ENCODE peak calls at places on chromosome 18, in four cellular contexts. L, E, Y and V are unnamed samples.

GRCh38 chr18:72544092-72544886 is at the start of gene CBLN2:
- DNase-seq in L (no peak), E (peak), Y (peak), V (peak)

GRCh38 chr18:23191952-23192662 is 56.8 kb downstream of the CABLES1 start:
- DNase-seq in L (no peak), E (no peak), Y (no peak), V (no peak)

GRCh38 chr18:24600076-24600654 is 139.7 kb downstream of the HRH4 start:
- DNase-seq in L (no peak), E (peak), Y (peak), V (peak)

GRCh38 chr18:48813833-48814489 is 136.8 kb downstream of the SMAD7 start:
- DNase-seq in L (no peak), E (no peak), Y (peak), V (no peak)

GRCh38 chr18:59763541-59764136 is 66.4 kb upstream of the CCBE1 start:
- DNase-seq in L (no peak), E (no peak), Y (no peak), V (no peak)

GRCh38 chr18:7272268-7273049 is 41.6 kb downstream of the LRRC30 start:
- DNase-seq in L (no peak), E (peak), Y (peak), V (no peak)

GRCh38 chr18:3466872-3467271 is 16.9 kb downstream of the TGIF1 start:
- DNase-seq in L (no peak), E (no peak), Y (no peak), V (no peak)

GRCh38 chr18:61589724-61590065 is 256.5 kb downstream of the CDH20 start:
- DNase-seq in L (no peak), E (no peak), Y (no peak), V (no peak)

GRCh38 chr18:34592961-34593382 is 117.1 kb upstream of the DTNA start:
- DNase-seq in L (no peak), E (no peak), Y (no peak), V (no peak)

GRCh38 chr18:58186258-58186948 is 142.4 kb downstream of the NEDD4L start:
- DNase-seq in L (no peak), E (no peak), Y (no peak), V (no peak)

GRCh38 chr18:11668441-11669169 is 20.5 kb upstream of the GNAL start:
- DNase-seq in L (no peak), E (no peak), Y (no peak), V (no peak)

GRCh38 chr18:51516478-51517038 is 319.1 kb upstream of the MEX3C start:
- DNase-seq in L (no peak), E (no peak), Y (no peak), V (no peak)

GRCh38 chr18:23626451-23627279 is 36.0 kb downstream of the ANKRD29 start:
- DNase-seq in L (no peak), E (no peak), Y (no peak), V (no peak)

GRCh38 chr18:24268784-24269550 is 128.7 kb downstream of the OSBPL1A start:
- DNase-seq in L (no peak), E (no peak), Y (no peak), V (no peak)

GRCh38 chr18:26342646-26343045 is 116.4 kb downstream of the TAF4B start:
- DNase-seq in L (no peak), E (no peak), Y (no peak), V (no peak)

GRCh38 chr18:25187582-25188291 is 164.2 kb downstream of the ZNF521 start:
- DNase-seq in L (no peak), E (no peak), Y (no peak), V (no peak)

GRCh38 chr18:3411854-3412268 is 38.1 kb upstream of the TGIF1 start:
- DNase-seq in L (no peak), E (no peak), Y (no peak), V (no peak)

GRCh38 chr18:30248061-30248460 is 794.5 kb downstream of the DSC3 start:
- DNase-seq in L (no peak), E (no peak), Y (no peak), V (no peak)

GRCh38 chr18:32332708-32333107 is 138.0 kb downstream of the GAREM1 start:
- DNase-seq in L (no peak), E (no peak), Y (no peak), V (no peak)

GRCh38 chr18:56873441-56874140 is 222.4 kb downstream of the WDR7 start:
- DNase-seq in L (no peak), E (no peak), Y (no peak), V (no peak)

GRCh38 chr18:12406376-12407111 is 1.2 kb upstream of the PRELID3A start:
- DNase-seq in L (no peak), E (no peak), Y (no peak), V (no peak)

GRCh38 chr18:58615150-58616132 is 13.4 kb downstream of the ALPK2 start:
- DNase-seq in L (peak), E (no peak), Y (no peak), V (peak)

GRCh38 chr18:48039769-48040215 is 109.3 kb upstream of the SMAD2 start:
- DNase-seq in L (no peak), E (no peak), Y (no peak), V (no peak)

GRCh38 chr18:812673-813404 is 797 bp upstream of the YES1 start:
- DNase-seq in L (peak), E (peak), Y (peak), V (no peak)

GRCh38 chr18:12442946-12443345 is 35.2 kb downstream of the PRELID3A start:
- DNase-seq in L (no peak), E (no peak), Y (no peak), V (no peak)

GRCh38 chr18:3912705-3913104 is 462.7 kb downstream of the TGIF1 start:
- DNase-seq in L (no peak), E (no peak), Y (no peak), V (no peak)

GRCh38 chr18:65146615-65147014 is 604.2 kb upstream of the CDH7 start:
- DNase-seq in L (no peak), E (no peak), Y (no peak), V (no peak)

GRCh38 chr18:44758821-44759624 is 78.3 kb downstream of the SETBP1 start:
- DNase-seq in L (peak), E (no peak), Y (no peak), V (peak)

GRCh38 chr18:51405683-51406477 is 208.4 kb upstream of the MEX3C start:
- DNase-seq in L (no peak), E (no peak), Y (no peak), V (no peak)

GRCh38 chr18:57621252-57621607 is 406 bp downstream of the NARS1 start:
- DNase-seq in L (no peak), E (no peak), Y (peak), V (no peak)

GRCh38 chr18:63879684-63880083 is 7.8 kb upstream of the SERPINB2 start:
- DNase-seq in L (no peak), E (peak), Y (no peak), V (no peak)

GRCh38 chr18:69353023-69353422 is 47.7 kb upstream of the DOK6 start:
- DNase-seq in L (no peak), E (no peak), Y (no peak), V (no peak)

GRCh38 chr18:74197705-74198341 is 49.5 kb downstream of the TIMM21 start:
- DNase-seq in L (no peak), E (no peak), Y (no peak), V (no peak)

GRCh38 chr18:58413667-58414628 is 214.9 kb downstream of the ALPK2 start:
- DNase-seq in L (no peak), E (no peak), Y (no peak), V (no peak)

GRCh38 chr18:7038330-7038846 is 79.2 kb downstream of the LAMA1 start:
- DNase-seq in L (no peak), E (no peak), Y (peak), V (no peak)

GRCh38 chr18:55783921-55784320 is 195.9 kb upstream of the TCF4 start:
- DNase-seq in L (no peak), E (no peak), Y (no peak), V (no peak)

GRCh38 chr18:24009651-24010333 is 4.8 kb upstream of the TTC39C start:
- DNase-seq in L (peak), E (no peak), Y (no peak), V (no peak)

GRCh38 chr18:62991959-62992358 is 276.6 kb downstream of the PHLPP1 start:
- DNase-seq in L (no peak), E (no peak), Y (peak), V (no peak)

GRCh38 chr18:23658296-23658695 is 4.4 kb downstream of the ANKRD29 start:
- DNase-seq in L (no peak), E (no peak), Y (no peak), V (no peak)

GRCh38 chr18:79321625-79322024 is 74.1 kb upstream of the NFATC1 start:
- DNase-seq in L (no peak), E (no peak), Y (no peak), V (no peak)
- TF ChIP-seq SPI1 in L (no peak), E (no peak), Y (no peak), V (no peak)

GRCh38 chr18:37341473-37342086 is 224.0 kb downstream of the CELF4 start:
- DNase-seq in L (no peak), E (no peak), Y (no peak), V (no peak)

GRCh38 chr18:37341016-37341415 is 224.6 kb downstream of the CELF4 start:
- DNase-seq in L (no peak), E (no peak), Y (no peak), V (no peak)

GRCh38 chr18:37343542-37343851 is 222.1 kb downstream of the CELF4 start:
- DNase-seq in L (no peak), E (no peak), Y (no peak), V (no peak)

GRCh38 chr18:37348729-37349128 is 216.9 kb downstream of the CELF4 start:
- DNase-seq in L (no peak), E (no peak), Y (no peak), V (no peak)

DNA sequence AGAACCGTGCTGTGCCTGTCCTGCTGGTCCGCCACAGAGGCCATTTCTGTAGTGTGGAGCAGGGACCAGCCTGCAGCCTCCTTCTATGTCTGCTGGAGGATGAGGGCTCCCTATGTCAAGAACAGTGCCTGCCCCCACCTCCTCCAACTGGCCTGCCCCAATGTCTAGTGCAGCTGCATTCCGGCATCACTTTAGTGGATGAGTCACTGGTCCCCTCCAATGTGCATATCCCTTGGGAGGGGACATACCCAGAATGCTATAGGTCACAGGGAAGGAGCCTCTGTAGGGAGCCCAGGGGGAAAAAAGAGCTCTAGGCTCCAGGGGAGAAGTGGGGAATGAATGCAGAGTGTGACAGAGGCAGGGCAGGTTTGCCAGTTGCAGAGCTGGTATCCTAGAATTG is 219.6 kb downstream of the CELF4 start:
- DNase-seq in L (no peak), E (no peak), Y (no peak), V (no peak)
- TF ChIP-seq SPI1 in L (no peak), E (no peak), Y (no peak), V (no peak)

GRCh38 chr18:9474983-9475642 is at the start of gene RALBP1:
- DNase-seq in L (peak), E (peak), Y (peak), V (peak)
- TF ChIP-seq SPI1 in L (no peak), E (no peak), Y (no peak), V (no peak)

GRCh38 chr18:70423120-70423519 is 134.3 kb downstream of the SOCS6 start:
- DNase-seq in L (no peak), E (no peak), Y (no peak), V (no peak)

GRCh38 chr18:70421471-70421870 is 132.6 kb downstream of the SOCS6 start:
- DNase-seq in L (no peak), E (no peak), Y (no peak), V (no peak)

GRCh38 chr18:70423988-70424387 is 135.1 kb downstream of the SOCS6 start:
- DNase-seq in L (no peak), E (no peak), Y (no peak), V (no peak)

GRCh38 chr18:70420151-70420898 is 131.5 kb downstream of the SOCS6 start:
- DNase-seq in L (no peak), E (no peak), Y (no peak), V (no peak)

DNA sequence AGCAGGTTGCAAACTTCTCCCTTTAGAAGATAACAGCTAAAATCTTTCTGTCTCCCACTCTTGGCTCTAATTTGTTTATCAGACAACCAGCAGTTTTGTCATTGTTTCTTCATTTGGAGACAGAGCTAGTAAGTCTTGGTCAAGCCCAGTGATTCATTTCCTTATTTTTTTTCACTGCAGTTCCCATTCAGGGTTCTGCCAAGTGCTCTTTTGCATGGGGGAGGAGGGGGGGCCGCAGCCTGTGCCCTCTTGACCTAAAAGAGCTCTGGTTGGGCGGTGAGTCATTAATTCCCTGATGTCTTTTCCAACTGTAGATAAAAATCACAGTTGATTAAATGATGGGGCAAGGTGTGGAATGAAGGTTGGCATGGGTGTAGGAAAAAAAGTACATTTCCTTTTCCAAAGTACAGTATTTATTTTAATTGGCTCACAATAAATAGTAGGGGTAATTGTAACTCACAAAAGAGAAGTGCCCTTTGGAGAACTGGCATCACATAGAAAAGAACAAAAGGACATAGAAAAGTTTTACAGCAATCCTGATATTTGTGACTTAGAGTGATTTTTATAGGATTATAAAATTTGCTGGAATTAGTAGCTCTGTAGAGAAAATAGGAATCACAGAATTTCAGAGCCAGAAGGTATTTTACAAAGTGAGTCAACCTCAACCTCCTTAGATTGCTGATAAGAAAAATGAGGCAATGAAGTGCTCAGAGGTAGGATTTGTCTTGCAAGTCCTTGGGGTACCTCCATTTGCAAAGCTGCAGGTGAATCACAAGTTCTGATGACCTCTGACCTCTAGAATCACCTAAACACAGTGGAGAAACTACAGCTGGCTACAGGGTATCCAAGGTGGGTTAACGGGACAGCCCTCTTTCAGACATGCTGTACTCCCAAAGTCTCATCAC is 133.5 kb downstream of the SOCS6 start:
- DNase-seq in L (no peak), E (peak), Y (no peak), V (no peak)
- TF ChIP-seq SPI1 in L (no peak), E (peak), Y (no peak), V (no peak)

DNA sequence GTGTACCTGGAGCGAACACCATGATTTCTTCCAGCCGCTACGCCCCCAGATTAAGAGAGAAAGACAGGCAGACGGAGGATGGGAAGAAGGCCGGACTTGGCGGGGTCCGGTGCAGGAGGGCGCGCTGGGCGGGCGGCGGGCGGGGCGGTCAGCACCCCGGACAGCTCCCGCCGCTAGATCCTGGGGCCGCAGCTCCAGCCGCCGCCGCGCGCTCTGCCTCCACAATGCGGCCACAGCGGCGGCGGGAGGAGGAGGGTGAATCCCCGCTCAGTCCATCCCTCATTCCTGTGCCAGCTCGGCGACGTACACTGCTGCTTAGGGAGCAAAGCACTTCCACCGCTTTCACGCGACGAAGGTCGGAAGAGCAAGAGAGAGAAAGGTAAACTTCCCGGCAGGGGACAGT is at the start of gene AKAIN1:
- DNase-seq in L (no peak), E (peak), Y (peak), V (peak)
- TF ChIP-seq SPI1 in L (no peak), E (no peak), Y (no peak), V (no peak)

DNA sequence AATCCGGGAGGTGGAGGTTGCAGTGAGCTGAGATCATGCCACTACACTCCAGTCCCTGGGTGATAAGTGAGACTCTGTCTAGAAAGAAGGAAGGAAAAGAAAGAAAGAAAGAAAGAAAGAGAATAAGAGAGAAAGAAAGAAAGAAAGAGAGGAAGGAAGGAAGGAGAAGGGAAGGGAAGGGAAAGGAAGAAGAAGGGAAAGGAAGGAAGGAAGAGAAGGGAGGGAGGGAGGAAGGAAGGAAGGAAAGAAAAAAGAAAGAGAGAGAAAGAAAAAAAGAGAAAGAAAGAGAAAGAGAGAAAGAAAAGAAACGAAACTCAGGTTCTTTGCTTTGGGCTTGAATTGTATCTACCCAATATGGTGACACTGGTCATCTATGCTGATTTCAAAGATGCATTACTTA is 102.3 kb upstream of the GATA6 start:
- DNase-seq in L (no peak), E (no peak), Y (no peak), V (no peak)
- TF ChIP-seq SPI1 in L (no peak), E (no peak), Y (no peak), V (no peak)

GRCh38 chr18:49874238-49874637 is 60.9 kb upstream of the ACAA2 start:
- DNase-seq in L (no peak), E (no peak), Y (no peak), V (no peak)
- TF ChIP-seq SPI1 in L (no peak), E (no peak), Y (no peak), V (no peak)

GRCh38 chr18:13614701-13615288 is 111.6 kb downstream of the FAM210A start:
- DNase-seq in L (no peak), E (no peak), Y (no peak), V (no peak)
- TF ChIP-seq SPI1 in L (no peak), E (no peak), Y (no peak), V (no peak)

GRCh38 chr18:36199691-36200295 is 12.5 kb downstream of the MOCOS start:
- DNase-seq in L (no peak), E (no peak), Y (peak), V (no peak)
- TF ChIP-seq SPI1 in L (no peak), E (no peak), Y (no peak), V (no peak)